ENCODE peak calls at places on chromosomes 4 and X, in ten cellular contexts. G is lower leg skin, Z is progenitor cell of endocrine pancreas, F is mucosa of descending colon, S is A549, O is bronchial epithelial cell, Q is fibroblast of lung, C is glutamatergic neuron, L is thoracic aorta, U is stomach. V is an unnamed sample.

GRCh38 chrX:96379951-96380350 is 304.7 kb upstream of the DIAPH2 start:
- DNase-seq in G (no peak), Z (no peak), F (no peak), S (no peak), O (no peak), Q (no peak), C (no peak), L (no peak), U (no peak), V (no peak)

GRCh38 chr4:129968366-129968765 is 872.4 kb downstream of the C4orf33 start:
- DNase-seq in G (no peak), Z (no peak), F (no peak), S (no peak), O (no peak), Q (no peak), C (no peak), L (no peak), U (no peak), V (no peak)

GRCh38 chr4:87366763-87367162 is 24.2 kb downstream of the HSD17B11 start:
- DNase-seq in G (no peak), Z (no peak), F (no peak), S (no peak), O (no peak), Q (no peak), C (no peak), L (no peak), U (no peak), V (no peak)

GRCh38 chr4:82839624-82840023 is 41.0 kb upstream of the SCD5 start:
- DNase-seq in G (no peak), Z (no peak), F (no peak), S (no peak), O (no peak), Q (peak), C (no peak), L (no peak), U (no peak), V (no peak)

GRCh38 chr4:72709475-72709874 is 140.5 kb upstream of the ADAMTS3 start:
- DNase-seq in G (no peak), Z (no peak), F (no peak), S (no peak), O (no peak), Q (no peak), C (no peak), L (no peak), U (no peak), V (no peak)

GRCh38 chrX:47138171-47138570 is 6.3 kb downstream of the NDUFB11 start:
- DNase-seq in G (no peak), Z (no peak), F (no peak), S (no peak), O (no peak), Q (no peak), C (no peak), L (no peak), U (no peak), V (no peak)

GRCh38 chr4:136124251-136124745 is 1408.0 kb downstream of the PCDH18 start:
- DNase-seq in G (no peak), Z (no peak), F (no peak), S (no peak), O (no peak), Q (no peak), C (no peak), L (no peak), U (no peak), V (no peak)

GRCh38 chr4:157808796-157809408 is 363.9 kb downstream of the GASK1B start:
- DNase-seq in G (no peak), Z (no peak), F (no peak), S (no peak), O (no peak), Q (no peak), C (no peak), L (no peak), U (no peak), V (no peak)

GRCh38 chrX:138034136-138034535 is 468.2 kb downstream of the ZIC3 start:
- DNase-seq in G (no peak), Z (no peak), F (no peak), S (no peak), O (no peak), Q (no peak), C (no peak), L (no peak), U (no peak), V (no peak)

GRCh38 chr4:16027114-16027513 is 56.7 kb downstream of the PROM1 start:
- DNase-seq in G (no peak), Z (no peak), F (no peak), S (no peak), O (peak), Q (peak), C (no peak), L (no peak), U (no peak), V (no peak)

GRCh38 chr4:74161676-74162450 is 3.9 kb downstream of the MTHFD2L start:
- DNase-seq in G (no peak), Z (no peak), F (no peak), S (no peak), O (no peak), Q (peak), C (no peak), L (no peak), U (no peak), V (no peak)

GRCh38 chr4:32215277-32215676 is 1495.1 kb downstream of the PCDH7 start:
- DNase-seq in G (peak), Z (no peak), F (no peak), S (no peak), O (no peak), Q (no peak), C (no peak), L (no peak), U (no peak), V (no peak)

GRCh38 chr4:24809376-24809775 is 14.0 kb downstream of the SOD3 start:
- DNase-seq in G (no peak), Z (no peak), F (no peak), S (peak), O (no peak), Q (no peak), C (no peak), L (no peak), U (no peak), V (no peak)

DNA sequence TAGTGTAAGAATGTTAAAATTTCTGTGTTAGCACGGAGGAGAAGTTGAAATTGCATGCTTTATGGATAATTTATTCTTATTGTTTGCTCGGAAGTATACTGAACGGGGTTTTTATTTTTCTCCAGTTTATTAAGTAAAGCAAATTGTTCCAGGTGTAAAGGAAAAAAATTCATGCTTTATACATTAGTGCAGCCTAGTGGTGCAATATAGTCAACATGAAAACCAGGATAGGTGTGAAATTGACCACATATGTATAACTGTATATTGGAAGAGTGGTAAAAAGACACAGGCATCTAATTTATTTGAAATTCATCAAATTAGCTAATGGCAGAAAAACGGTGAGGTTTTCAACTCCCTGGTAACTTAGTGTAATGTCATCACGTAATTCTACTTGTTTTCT is 959 bp downstream of the BRS3 start:
- DNase-seq in G (no peak), Z (no peak), F (no peak), S (no peak), O (peak), Q (no peak), C (no peak), L (no peak), U (no peak), V (no peak)
- TF ChIP-seq CTCF in G (no peak), Z (no peak), F (no peak), S (peak), O (no peak), Q (no peak), C (no peak), L (no peak), U (no peak), V (no peak)

DNA sequence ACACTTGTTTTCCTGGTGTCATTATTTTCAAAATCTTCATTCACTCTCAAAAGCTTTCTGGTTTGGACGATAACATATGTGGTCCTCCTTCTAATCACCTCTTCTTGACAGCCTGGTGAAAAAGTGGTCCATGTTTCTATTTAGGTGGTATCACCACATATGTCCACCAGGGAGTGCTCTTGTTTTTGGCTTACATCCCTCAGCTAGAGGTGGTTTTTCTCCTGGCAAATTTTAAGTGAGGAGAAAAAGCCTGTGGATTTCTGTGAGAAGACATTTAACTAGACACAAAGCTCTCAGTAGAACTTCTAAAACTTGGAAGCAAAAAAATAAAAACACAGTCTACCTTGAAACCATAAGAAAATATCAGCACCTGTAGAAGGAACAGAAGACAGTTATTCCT is 58.0 kb upstream of the FRMPD4 start:
- DNase-seq in G (no peak), Z (no peak), F (no peak), S (peak), O (peak), Q (peak), C (no peak), L (no peak), U (no peak), V (peak)
- TF ChIP-seq CTCF in G (no peak), Z (peak), F (no peak), S (peak), O (peak), Q (peak), C (peak), L (no peak), U (no peak), V (peak)

GRCh38 chr4:7845493-7846124 is 94.1 kb downstream of the AFAP1 start:
- DNase-seq in G (no peak), Z (no peak), F (no peak), S (no peak), O (no peak), Q (no peak), C (no peak), L (no peak), U (no peak), V (no peak)
- TF ChIP-seq CTCF in G (no peak), Z (no peak), F (no peak), S (no peak), O (no peak), Q (peak), C (no peak), L (no peak), U (no peak), V (no peak)

GRCh38 chr4:114056599-114056998 is 77.2 kb upstream of the ARSJ start:
- DNase-seq in G (no peak), Z (no peak), F (no peak), S (no peak), O (no peak), Q (no peak), C (no peak), L (no peak), U (no peak), V (no peak)

GRCh38 chr4:114052227-114052626 is 72.8 kb upstream of the ARSJ start:
- DNase-seq in G (no peak), Z (no peak), F (no peak), S (no peak), O (no peak), Q (no peak), C (no peak), L (no peak), U (no peak), V (no peak)

DNA sequence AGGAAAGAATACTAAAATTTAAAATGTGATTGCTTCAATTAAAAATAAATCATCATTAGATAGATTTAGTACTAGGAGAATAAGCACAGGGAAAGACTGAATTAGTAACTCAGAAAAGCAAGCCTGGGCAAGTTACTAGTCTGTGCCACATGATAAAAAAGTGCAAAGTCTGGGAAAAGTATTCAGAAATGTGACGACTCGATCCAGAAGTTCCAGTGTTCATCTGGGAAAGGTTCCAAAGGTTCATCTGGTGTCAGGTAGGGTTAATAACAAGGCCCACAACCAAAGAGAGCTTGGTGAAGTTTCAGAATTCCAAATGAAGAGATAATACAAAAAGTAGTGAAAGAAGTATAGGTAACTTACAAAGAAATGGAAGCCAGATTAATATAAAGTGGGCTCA is 78.3 kb upstream of the ARSJ start:
- DNase-seq in G (no peak), Z (no peak), F (no peak), S (no peak), O (peak), Q (no peak), C (no peak), L (no peak), U (no peak), V (no peak)
- TF ChIP-seq CTCF in G (no peak), Z (no peak), F (no peak), S (no peak), O (no peak), Q (no peak), C (no peak), L (no peak), U (no peak), V (no peak)

GRCh38 chrX:42290608-42291007 is 367.3 kb upstream of the CASK start:
- DNase-seq in G (no peak), Z (no peak), F (no peak), S (no peak), O (peak), Q (no peak), C (no peak), L (no peak), U (no peak), V (no peak)
- TF ChIP-seq CTCF in G (no peak), Z (no peak), F (no peak), S (no peak), O (peak), Q (peak), C (no peak), L (no peak), U (no peak), V (no peak)

DNA sequence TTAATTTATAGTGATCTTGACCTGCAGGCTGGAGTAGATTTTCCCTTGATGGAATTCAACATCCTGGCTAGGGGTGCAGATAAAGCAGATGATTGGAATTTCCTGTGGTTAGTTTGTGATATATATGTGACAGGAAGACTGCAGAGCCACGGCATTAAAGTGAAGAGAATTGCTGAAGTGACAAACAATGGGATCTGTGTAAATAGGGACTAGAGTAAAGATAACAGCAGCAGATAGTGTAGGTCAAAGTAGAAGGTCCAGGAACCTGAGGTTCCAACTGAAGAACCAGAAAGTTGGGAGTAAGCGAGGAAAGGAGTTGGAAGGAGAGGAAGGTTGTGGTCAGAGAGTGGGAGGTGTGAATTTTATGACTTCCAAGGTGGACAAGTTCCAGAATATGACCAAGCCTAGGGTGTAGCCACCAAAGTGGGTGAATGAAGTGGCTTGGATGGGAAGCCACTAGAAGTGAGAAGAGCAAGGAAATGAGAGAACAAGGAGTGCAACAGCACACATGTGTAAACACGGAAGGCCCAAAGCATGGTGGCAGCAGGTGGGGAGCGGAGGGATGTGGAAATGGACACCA is 325.0 kb downstream of the RAB28 start:
- DNase-seq in G (no peak), Z (no peak), F (no peak), S (no peak), O (no peak), Q (peak), C (no peak), L (no peak), U (no peak), V (no peak)
- TF ChIP-seq CTCF in G (no peak), Z (no peak), F (no peak), S (no peak), O (no peak), Q (no peak), C (no peak), L (no peak), U (no peak), V (no peak)

GRCh38 chr4:107151173-107151572 is 115.1 kb upstream of the DKK2 start:
- DNase-seq in G (no peak), Z (no peak), F (no peak), S (no peak), O (no peak), Q (no peak), C (no peak), L (no peak), U (no peak), V (no peak)

GRCh38 chr4:107156443-107156842 is 120.3 kb upstream of the DKK2 start:
- DNase-seq in G (no peak), Z (no peak), F (no peak), S (no peak), O (peak), Q (no peak), C (no peak), L (no peak), U (no peak), V (no peak)

GRCh38 chr4:107153956-107154355 is 117.8 kb upstream of the DKK2 start:
- DNase-seq in G (no peak), Z (no peak), F (no peak), S (no peak), O (no peak), Q (no peak), C (no peak), L (no peak), U (no peak), V (no peak)

GRCh38 chr4:107155366-107155765 is 119.3 kb upstream of the DKK2 start:
- DNase-seq in G (no peak), Z (no peak), F (no peak), S (no peak), O (no peak), Q (no peak), C (no peak), L (no peak), U (no peak), V (no peak)

DNA sequence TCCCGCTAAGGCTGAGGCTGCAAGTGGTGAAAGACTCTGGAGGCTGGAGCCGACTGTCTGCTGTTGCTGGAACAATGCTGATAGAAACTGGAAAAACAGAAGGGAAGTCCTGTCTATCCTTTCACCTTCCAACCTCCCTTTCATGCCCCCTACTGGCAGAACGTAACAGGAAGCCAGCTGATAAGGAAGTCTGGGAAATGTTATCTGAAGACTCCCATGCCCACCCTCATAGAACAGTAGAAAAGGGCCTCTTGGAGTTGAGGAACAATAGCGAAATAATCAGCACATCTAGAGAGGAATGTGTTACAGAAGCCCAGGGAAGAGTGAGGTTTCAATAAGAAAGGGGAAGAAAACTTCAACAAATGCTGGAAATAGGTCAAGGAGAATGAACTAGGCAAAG is 117.1 kb upstream of the DKK2 start:
- DNase-seq in G (no peak), Z (no peak), F (no peak), S (no peak), O (peak), Q (no peak), C (peak), L (no peak), U (no peak), V (peak)
- TF ChIP-seq CTCF in G (no peak), Z (peak), F (no peak), S (no peak), O (peak), Q (peak), C (peak), L (no peak), U (no peak), V (no peak)

GRCh38 chrX:6026980-6027379 is 201.7 kb downstream of the NLGN4X start:
- DNase-seq in G (no peak), Z (no peak), F (no peak), S (no peak), O (no peak), Q (peak), C (no peak), L (no peak), U (no peak), V (no peak)

GRCh38 chrX:6024204-6024603 is 204.5 kb downstream of the NLGN4X start:
- DNase-seq in G (no peak), Z (no peak), F (no peak), S (no peak), O (peak), Q (peak), C (no peak), L (no peak), U (no peak), V (no peak)

GRCh38 chrX:6029014-6029413 is 199.7 kb downstream of the NLGN4X start:
- DNase-seq in G (no peak), Z (no peak), F (no peak), S (no peak), O (peak), Q (no peak), C (no peak), L (no peak), U (no peak), V (no peak)

GRCh38 chrX:6021316-6022091 is 207.2 kb downstream of the NLGN4X start:
- DNase-seq in G (peak), Z (peak), F (no peak), S (no peak), O (peak), Q (peak), C (peak), L (no peak), U (peak), V (peak)

DNA sequence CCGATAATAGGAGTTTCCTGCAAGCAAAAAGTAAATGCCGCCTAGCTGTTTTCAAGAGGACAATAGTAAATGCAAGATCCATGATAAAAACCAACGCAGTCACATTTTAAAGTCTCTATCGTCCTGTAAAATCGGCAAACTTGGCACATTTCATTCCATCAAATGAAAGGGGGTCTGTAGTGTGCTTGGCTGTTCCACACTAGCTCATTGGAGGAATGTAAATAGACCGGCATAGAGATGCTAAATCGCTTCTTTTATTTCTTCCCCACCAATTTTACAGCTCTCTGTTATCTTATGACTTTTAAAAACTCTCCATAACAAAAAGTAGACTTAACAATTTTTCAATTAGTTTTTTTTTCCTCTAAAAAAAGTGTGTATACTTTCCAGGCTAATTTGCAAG is 202.2 kb downstream of the NLGN4X start:
- DNase-seq in G (no peak), Z (no peak), F (no peak), S (no peak), O (no peak), Q (no peak), C (no peak), L (no peak), U (no peak), V (no peak)
- TF ChIP-seq CTCF in G (no peak), Z (no peak), F (no peak), S (no peak), O (no peak), Q (no peak), C (no peak), L (no peak), U (no peak), V (no peak)